ENCODE peak calls at places on chromosome 10, in nine cellular contexts. O is sigmoid colon; Q is CD8-positive, alpha-beta memory T cell; Z is GM23248; A is effector memory CD4-positive, alpha-beta T cell; H is transverse colon; C is endodermal cell; R is endothelial cell of umbilical vein; Y is AG04450. G is an unnamed sample. For H3K27me3, the result is how much of the 10 kb centered on the place peaks cover.

GRCh38 chr10:11849908-11850307 is 26.8 kb downstream of the PROSER2 start:
- DNase-seq in Y (no peak), Q (no peak), R (no peak), H (peak), C (no peak), Z (no peak), A (no peak), O (no peak), G (no peak)

GRCh38 chr10:133324198-133324792 is 12.4 kb downstream of the CALY start:
- DNase-seq in Y (no peak), R (peak), A (peak), Z (peak), O (no peak), C (peak), Q (peak), H (peak), G (no peak)

GRCh38 chr10:80289451-80290287 is at the start of gene MAT1A:
- DNase-seq in Q (no peak), C (peak), O (no peak), Z (peak), Y (no peak), H (peak), R (no peak), A (no peak), G (no peak)

GRCh38 chr10:86823565-86823964 is 67.1 kb downstream of the BMPR1A start:
- DNase-seq in C (peak), Y (no peak), O (no peak), A (no peak), R (no peak), Q (no peak), H (no peak), Z (no peak), G (no peak)

GRCh38 chr10:80829151-80829550 is 291.4 kb downstream of the SH2D4B start:
- DNase-seq in R (no peak), O (no peak), Z (no peak), A (no peak), H (no peak), Y (no peak), C (no peak), Q (no peak), G (no peak)

GRCh38 chr10:79065091-79065551 is 3.6 kb upstream of the ZMIZ1 start:
- DNase-seq in R (no peak), A (no peak), Q (no peak), Y (no peak), O (peak), C (peak), H (no peak), Z (no peak), G (no peak)

GRCh38 chr10:34121974-34122282 is 693.2 kb downstream of the PARD3 start:
- DNase-seq in H (no peak), C (no peak), O (no peak), A (no peak), Z (peak), Y (peak), Q (no peak), R (peak), G (peak)

GRCh38 chr10:124296121-124296812 is 122.5 kb downstream of the OAT start:
- DNase-seq in H (no peak), Q (no peak), Y (no peak), Z (peak), C (peak), A (no peak), R (no peak), O (peak), G (no peak)

GRCh38 chr10:132654121-132654571 is 116.6 kb downstream of the INPP5A start:
- DNase-seq in Y (no peak), A (no peak), C (no peak), H (no peak), R (no peak), Z (no peak), O (no peak), Q (no peak), G (no peak)

GRCh38 chr10:132064771-132065437 is 842 bp upstream of the JAKMIP3 start:
- DNase-seq in Y (no peak), C (no peak), H (no peak), A (no peak), O (no peak), R (no peak), Z (no peak), Q (no peak), G (no peak)

GRCh38 chr10:81018898-81019890 is 481.5 kb downstream of the SH2D4B start:
- DNase-seq in C (peak), Y (no peak), R (peak), Z (peak), Q (no peak), O (no peak), A (no peak), H (no peak), G (no peak)

GRCh38 chr10:35422236-35422635 is 85.9 kb downstream of the CCNY start:
- DNase-seq in A (no peak), H (no peak), Q (no peak), Z (peak), O (no peak), C (no peak), R (peak), Y (no peak), G (no peak)

GRCh38 chr10:132519382-132520146 is 18.0 kb upstream of the INPP5A start:
- DNase-seq in Z (no peak), A (no peak), C (peak), R (no peak), Q (no peak), H (peak), Y (no peak), O (peak), G (no peak)

GRCh38 chr10:73586583-73586984 is 4.6 kb downstream of the USP54 start:
- DNase-seq in A (no peak), Y (peak), Z (peak), H (peak), R (peak), Q (no peak), C (no peak), O (no peak), G (no peak)

GRCh38 chr10:103837370-103838094 is 17.8 kb downstream of the SH3PXD2A start:
- DNase-seq in H (no peak), A (no peak), C (no peak), O (peak), Q (no peak), Y (no peak), Z (no peak), R (no peak), G (no peak)

GRCh38 chr10:75722609-75723008 is 291.2 kb downstream of the LRMDA start:
- DNase-seq in O (no peak), Q (no peak), H (no peak), C (no peak), R (no peak), A (no peak), Z (no peak), Y (no peak), G (peak)

GRCh38 chr10:48507933-48508830 is 96.7 kb downstream of the ARHGAP22 start:
- DNase-seq in A (no peak), C (peak), Q (no peak), Y (no peak), H (no peak), Z (peak), R (peak), O (peak), G (no peak)

GRCh38 chr10:17782921-17783665 is 26.1 kb upstream of the MRC1 start:
- DNase-seq in Q (no peak), Z (peak), A (no peak), C (no peak), O (no peak), H (no peak), R (peak), Y (no peak), G (no peak)

GRCh38 chr10:11429439-11430052 is 181.9 kb downstream of the USP6NL start:
- DNase-seq in Z (no peak), C (peak), A (no peak), Y (no peak), R (no peak), H (no peak), Q (no peak), O (no peak), G (no peak)

GRCh38 chr10:84289521-84290200 is 38.7 kb upstream of the CCSER2 start:
- DNase-seq in Y (no peak), C (no peak), H (no peak), R (no peak), A (no peak), O (no peak), Q (no peak), Z (no peak), G (no peak)

GRCh38 chr10:21516270-21517131 is 9.0 kb downstream of the SKIDA1 start:
- DNase-seq in O (peak), C (peak), R (peak), Q (no peak), Y (no peak), H (peak), A (no peak), Z (peak), G (no peak)

GRCh38 chr10:124388823-124389612 is 29.7 kb downstream of the OAT start:
- DNase-seq in A (peak), C (peak), R (peak), Q (peak), Z (peak), Y (peak), H (peak), O (peak), G (peak)

GRCh38 chr10:119113805-119114732 is 10.2 kb downstream of the DENND10 start:
- DNase-seq in R (no peak), Y (peak), O (peak), A (no peak), C (no peak), H (no peak), Q (no peak), Z (peak), G (no peak)

GRCh38 chr10:6321880-6322279 is 119.1 kb downstream of the PFKFB3 start:
- DNase-seq in O (no peak), Q (no peak), Z (peak), Y (peak), R (no peak), A (no peak), C (no peak), H (no peak), G (no peak)

GRCh38 chr10:69901623-69902505 is 100.2 kb downstream of the COL13A1 start:
- DNase-seq in A (no peak), Q (no peak), H (peak), C (peak), R (peak), O (no peak), Z (peak), Y (peak), G (no peak)

DNA sequence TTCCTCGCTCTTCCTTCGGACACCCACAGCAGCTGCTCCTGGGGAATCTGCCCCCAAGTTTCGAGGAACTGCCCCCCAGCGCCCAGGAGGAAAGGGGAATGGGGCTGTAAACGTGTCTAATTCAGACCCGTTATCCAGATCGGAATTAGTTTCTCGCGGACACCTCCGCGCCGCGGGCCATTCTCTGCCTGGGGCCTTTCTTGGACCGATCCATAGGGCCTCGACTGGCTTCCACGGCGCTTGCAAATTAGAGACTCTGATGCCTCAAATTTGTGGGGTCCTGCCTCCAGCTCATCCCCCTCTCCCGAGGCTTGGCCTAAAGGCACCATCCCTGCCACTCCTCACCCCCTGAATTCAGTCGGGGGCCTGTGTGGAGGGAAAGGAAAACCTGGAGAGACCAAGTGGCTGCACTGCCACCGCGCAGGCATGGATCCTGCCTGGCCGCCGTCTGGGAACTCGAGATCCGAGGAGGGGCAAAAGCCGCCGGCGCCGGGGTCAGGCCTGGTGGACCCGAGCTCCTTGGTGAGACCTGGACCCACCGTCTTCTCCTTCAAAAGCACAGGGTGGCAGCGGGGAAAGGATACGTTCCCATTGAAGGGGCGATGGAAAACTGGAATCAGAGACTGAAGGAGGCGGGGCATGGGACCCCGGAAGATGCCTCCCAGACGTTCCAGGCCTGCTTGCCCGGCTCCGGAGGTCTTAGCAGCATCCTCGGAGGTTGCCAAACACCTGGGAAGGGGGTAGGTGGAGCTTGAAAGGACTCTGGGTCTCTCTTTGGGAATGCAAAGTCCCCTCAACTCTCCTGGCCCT is 13.7 kb downstream of the LBX1 start:
- DNase-seq in C (peak), H (no peak), O (no peak), A (no peak), Z (no peak), Q (no peak), R (no peak), Y (no peak), G (no peak)
- H3K27me3 ChIP-seq in C (half or more), H (half or more), O (half or more), A (half or more), Z (half or more), Q (half or more), R (half or more), Y (half or more), G (half or more)

DNA sequence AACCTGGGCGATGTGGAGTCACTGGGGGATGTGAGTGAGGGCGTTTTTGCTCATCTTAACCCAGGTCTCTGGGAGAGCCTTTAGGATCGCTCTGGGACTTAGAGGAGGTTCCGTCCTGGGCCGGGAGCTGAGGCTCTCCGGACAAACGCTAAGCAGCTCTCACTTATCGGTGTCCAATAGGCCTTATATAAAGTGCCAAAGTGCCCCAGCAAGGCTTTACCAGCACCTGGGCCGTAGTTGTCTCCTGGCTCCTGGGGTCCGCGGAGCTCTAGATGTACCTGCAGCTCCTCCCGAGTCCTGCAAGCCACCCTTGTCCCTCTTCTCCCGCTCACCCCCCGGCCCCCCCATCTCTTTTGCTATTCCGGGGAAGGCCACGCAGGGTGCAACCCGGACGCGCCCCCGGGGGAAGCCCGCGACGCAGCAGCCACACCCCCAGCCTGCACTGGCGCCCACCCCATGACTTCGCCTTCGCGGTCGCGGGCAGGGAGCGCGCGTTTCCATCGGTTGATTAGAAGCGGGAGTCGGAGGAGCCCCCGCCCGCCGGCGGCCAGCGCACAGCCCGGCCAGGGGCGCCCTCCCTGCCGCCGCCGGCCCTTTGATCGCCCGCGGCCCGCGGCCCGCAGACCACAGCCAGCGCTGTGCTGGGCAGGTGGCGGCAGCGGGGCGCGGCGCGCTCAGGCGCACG is 160.3 kb upstream of the MKI67 start:
- DNase-seq in R (no peak), Y (no peak), Z (no peak), C (peak), A (no peak), Q (no peak), O (no peak), H (no peak), G (no peak)
- H3K4me3 ChIP-seq in R (no peak), Y (no peak), Z (no peak), C (no peak), A (no peak), Q (no peak), O (no peak), H (no peak), G (no peak)

DNA sequence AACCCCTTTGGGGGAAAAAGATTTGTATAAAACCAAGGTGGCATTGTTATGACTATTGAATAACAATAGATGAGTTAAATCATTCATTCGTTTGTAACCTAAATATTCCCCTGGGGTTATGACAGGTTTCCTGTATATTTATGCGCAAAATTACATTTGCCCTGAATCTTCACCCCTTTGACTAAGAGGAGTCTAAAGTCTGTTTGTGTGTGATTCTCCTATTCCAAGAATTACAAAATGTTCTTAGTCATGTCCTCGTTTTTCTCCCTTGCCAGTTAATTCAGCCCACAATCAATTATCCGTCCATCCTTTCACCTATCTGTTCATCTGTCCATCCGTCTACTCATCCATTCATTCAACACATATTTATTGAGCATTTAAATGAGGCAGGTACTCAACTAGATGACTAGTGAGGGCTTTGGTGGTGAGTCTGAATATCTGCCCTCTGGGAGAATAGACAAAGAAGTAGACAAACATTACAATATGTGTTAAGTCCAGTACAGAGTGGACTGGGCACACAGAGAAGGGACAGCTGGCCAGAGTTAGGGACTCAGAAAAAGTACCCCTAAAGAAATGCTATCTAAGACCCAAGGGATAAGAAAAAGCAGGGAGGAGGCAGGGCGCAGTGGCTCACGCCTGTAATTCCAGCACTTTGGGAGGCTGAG is 35.6 kb upstream of the TCF7L2 start:
- DNase-seq in O (no peak), Q (no peak), Y (no peak), H (no peak), A (no peak), C (no peak), R (no peak), Z (peak), G (no peak)
- H3K27me3 ChIP-seq in O (under half), Q (under half), Y (under half), H (under half), A (under half), C (under half), R (under half), Z (under half), G (under half)

GRCh38 chr10:1734288-1734687 is 3.0 kb downstream of the ADARB2 start:
- DNase-seq in Q (no peak), R (no peak), C (no peak), O (no peak), Z (no peak), Y (no peak), H (no peak), A (no peak), G (peak)
- H3K4me3 ChIP-seq in Q (no peak), R (no peak), C (no peak), O (no peak), Z (no peak), Y (no peak), H (no peak), A (no peak), G (no peak)

DNA sequence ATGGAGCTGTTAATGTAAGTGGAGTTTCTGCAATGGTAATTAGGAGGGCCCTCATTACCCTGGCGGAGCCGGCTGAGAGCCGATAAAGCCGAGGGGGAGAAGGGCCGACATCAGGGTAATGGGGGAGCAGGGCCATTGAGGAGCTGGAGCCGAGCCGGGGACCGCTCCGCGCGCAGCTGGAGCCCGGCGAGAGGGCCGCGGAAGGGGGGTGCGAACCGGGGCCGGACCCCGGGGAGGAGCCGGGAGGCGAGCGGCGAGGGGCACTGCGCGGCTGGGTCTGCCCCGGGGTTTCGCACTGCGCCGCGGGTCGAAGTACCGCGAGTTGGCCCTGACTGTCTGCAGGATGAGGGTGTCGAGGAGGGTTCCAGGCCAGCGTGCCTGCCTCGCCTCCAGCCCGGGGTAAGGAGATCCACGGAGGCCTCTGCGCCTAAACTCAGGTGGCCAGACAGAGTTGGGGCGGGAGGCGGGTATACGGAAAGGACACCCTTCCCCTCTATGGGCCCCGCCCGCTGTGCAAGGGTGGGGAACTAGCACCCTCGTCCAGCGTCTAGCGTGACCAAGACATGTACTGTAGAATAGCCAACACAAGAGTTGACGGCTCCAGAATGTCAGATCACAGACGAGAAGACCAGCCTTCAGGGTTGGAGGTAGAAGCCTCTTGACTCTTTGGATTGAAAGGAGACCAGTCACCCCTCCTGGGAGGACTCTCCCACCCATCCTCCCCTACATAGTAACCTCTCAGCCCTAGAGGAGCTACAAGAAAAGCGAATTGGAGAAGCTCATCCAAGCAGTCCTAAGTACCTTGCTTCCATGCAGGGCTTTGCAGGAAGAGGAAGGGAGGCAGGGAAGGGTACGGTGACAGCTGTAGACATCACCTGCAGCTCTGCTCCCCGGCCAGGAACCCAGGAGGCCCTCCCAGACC is 55.2 kb upstream of the LBX1 start:
- DNase-seq in A (no peak), Y (no peak), Q (no peak), Z (no peak), C (peak), R (no peak), O (no peak), H (no peak), G (no peak)
- H3K27me3 ChIP-seq in A (under half), Y (half or more), Q (half or more), Z (half or more), C (half or more), R (half or more), O (under half), H (half or more), G (under half)

GRCh38 chr10:3472705-3473078 is 300.1 kb upstream of the PITRM1 start:
- DNase-seq in R (no peak), C (no peak), Z (peak), Y (no peak), Q (no peak), H (no peak), A (no peak), O (no peak), G (no peak)
- H3K4me3 ChIP-seq in R (peak), C (no peak), Z (peak), Y (no peak), Q (peak), H (peak), A (peak), O (peak), G (peak)

DNA sequence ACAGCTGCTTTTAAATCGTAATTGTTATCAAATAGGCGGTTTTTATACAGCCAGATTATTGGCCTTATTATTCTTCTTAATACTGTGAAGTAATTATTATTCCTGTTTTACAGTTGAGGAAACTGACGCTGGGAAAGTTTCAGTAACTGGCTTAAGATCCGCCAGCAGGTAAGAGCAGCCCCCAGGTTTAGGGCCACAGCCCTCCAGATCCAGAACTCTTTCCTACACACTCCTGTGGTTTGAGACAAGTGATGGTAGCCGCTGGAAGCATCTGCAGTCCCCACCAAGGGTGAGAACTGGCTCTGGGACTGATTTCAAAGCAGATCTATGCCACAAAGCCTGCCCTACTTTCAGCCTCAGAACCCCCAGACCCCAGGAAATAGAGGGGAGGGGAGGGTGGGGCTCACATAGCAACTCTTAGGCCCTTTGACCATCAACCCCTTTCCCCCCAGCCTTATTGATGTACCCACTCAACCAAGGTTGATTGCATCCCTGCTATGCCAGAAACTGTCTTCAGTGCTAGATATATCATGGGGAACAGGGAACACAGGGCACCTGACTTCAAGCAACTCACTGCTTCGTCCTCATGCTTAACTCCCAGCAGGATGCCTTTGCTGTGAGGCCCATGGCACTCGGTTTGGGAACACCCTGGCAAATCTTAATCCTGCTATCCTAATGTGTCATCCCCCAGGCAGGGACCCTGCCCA is 2.9 kb upstream of the UNC5B start:
- DNase-seq in H (no peak), O (no peak), Z (no peak), C (peak), Q (no peak), Y (no peak), A (no peak), R (no peak), G (no peak)
- H3K27me3 ChIP-seq in H (under half), O (under half), Z (under half), C (under half), Q (under half), Y (under half), A (under half), R (under half), G (under half)

G was measured in esophagus muscularis mucosa.